ENCODE peak calls at places on chromosomes 4 and X, in seven cellular contexts. Y is glutamatergic neuron; D is fibroblast of the conjunctiva; V is BJ; E is activated effector memory CD4-positive, alpha-beta T cell treated with anti-CD3 and anti-CD28 coated beads, Interleukin-2, amount 50 U/mL, for 16 hours; J is KG1; B is iris pigment epithelial cell. O is an unnamed sample.

GRCh38 chr4:44448548-44449443 is at the start of gene KCTD8:
- DNase-seq in J (peak), Y (peak), D (peak), B (peak), E (peak), V (peak), O (no peak)

GRCh38 chr4:2071252-2071911 is 12.3 kb downstream of the NAT8L start:
- DNase-seq in V (no peak), E (peak), Y (peak), B (no peak), J (no peak), D (no peak), O (no peak)

GRCh38 chrX:10168226-10168625 is 11.5 kb downstream of the CLCN4 start:
- DNase-seq in B (no peak), D (no peak), E (no peak), V (no peak), Y (no peak), J (no peak), O (no peak)

GRCh38 chr4:40514409-40515025 is 115.1 kb downstream of the RBM47 start:
- DNase-seq in E (no peak), D (no peak), Y (no peak), V (no peak), J (no peak), B (no peak), O (no peak)

GRCh38 chrX:121161501-121161933 is 114.1 kb downstream of the GLUD2 start:
- DNase-seq in J (no peak), E (no peak), D (no peak), V (no peak), B (no peak), Y (no peak), O (no peak)

GRCh38 chr4:114563536-114564315 is 34.9 kb upstream of the UGT8 start:
- DNase-seq in V (no peak), D (no peak), B (peak), E (no peak), Y (no peak), J (no peak), O (no peak)

GRCh38 chrX:75781618-75782017 is 3.4 kb downstream of the MAGEE2 start:
- DNase-seq in Y (no peak), D (no peak), E (no peak), J (no peak), B (no peak), V (no peak), O (no peak)

GRCh38 chr4:124851741-124852140 is 139.2 kb upstream of the ANKRD50 start:
- DNase-seq in D (no peak), J (no peak), Y (no peak), B (no peak), E (no peak), V (no peak), O (no peak)

GRCh38 chr4:13529130-13529919 is 15.0 kb downstream of the NKX3-2 start:
- DNase-seq in Y (no peak), J (no peak), B (no peak), E (no peak), D (no peak), V (no peak), O (no peak)

GRCh38 chr4:138275946-138276621 is 33.9 kb upstream of the SLC7A11 start:
- DNase-seq in D (peak), V (peak), Y (no peak), E (no peak), J (no peak), B (peak), O (no peak)

GRCh38 chr4:3812211-3812934 is 46.2 kb downstream of the ADRA2C start:
- DNase-seq in V (no peak), E (no peak), B (no peak), Y (no peak), J (no peak), D (no peak), O (no peak)

GRCh38 chr4:82864336-82865001 is 26.5 kb downstream of the SEC31A start:
- DNase-seq in D (no peak), V (no peak), Y (no peak), J (no peak), E (no peak), B (no peak), O (no peak)

GRCh38 chrX:431492-432132 is 44.9 kb upstream of the PPP2R3B start:
- DNase-seq in D (no peak), Y (no peak), J (no peak), V (no peak), E (no peak), B (no peak), O (no peak)

GRCh38 chr4:173169428-173170209 is 1.0 kb downstream of the GALNT7 start:
- DNase-seq in D (no peak), E (peak), V (no peak), J (peak), Y (peak), B (peak), O (peak)

GRCh38 chrX:129663171-129663570 is 8.4 kb upstream of the APLN start:
- DNase-seq in J (no peak), B (no peak), E (no peak), V (no peak), Y (no peak), D (no peak), O (no peak)

GRCh38 chr4:133154725-133155124 is 5.6 kb downstream of the PCDH10 start:
- DNase-seq in J (no peak), V (no peak), B (peak), E (no peak), Y (peak), D (peak), O (no peak)